ENCODE peak calls at places on chromosomes 6 and 20, in six cellular contexts. One of them, this sample, is unnamed.

GRCh38 chr6:147740326-147740725 is 231.8 kb downstream of the SAMD5 start:
- DNase-seq in endodermal cell: no peak
- DNase-seq in right lobe of liver: no peak
- DNase-seq in HepG2: no peak
- DNase-seq in kidney: no peak
- DNase-seq in AG10803: no peak
- DNase-seq in this sample: no peak

GRCh38 chr20:17169575-17170136 is 57.2 kb upstream of the PCSK2 start:
- DNase-seq in endodermal cell: peak; percentile 28
- DNase-seq in right lobe of liver: no peak
- DNase-seq in HepG2: peak; percentile 25
- DNase-seq in kidney: no peak
- DNase-seq in AG10803: no peak
- DNase-seq in this sample: no peak

GRCh38 chr6:104969785-104970581 is 13.1 kb downstream of the LIN28B start:
- DNase-seq in endodermal cell: no peak
- DNase-seq in right lobe of liver: no peak
- DNase-seq in HepG2: peak; percentile 60
- DNase-seq in kidney: no peak
- DNase-seq in AG10803: no peak
- DNase-seq in this sample: no peak

GRCh38 chr6:167907837-167908681 is 81.3 kb downstream of the AFDN start:
- DNase-seq in endodermal cell: no peak
- DNase-seq in right lobe of liver: no peak
- DNase-seq in HepG2: peak; percentile 51
- DNase-seq in kidney: no peak
- DNase-seq in AG10803: peak; percentile 24
- DNase-seq in this sample: no peak

GRCh38 chr6:6700421-6700820 is 111.9 kb downstream of the LY86 start:
- DNase-seq in endodermal cell: no peak
- DNase-seq in right lobe of liver: no peak
- DNase-seq in HepG2: no peak
- DNase-seq in kidney: no peak
- DNase-seq in AG10803: no peak
- DNase-seq in this sample: no peak

GRCh38 chr20:34300809-34301586 is 2.2 kb downstream of the AHCY start:
- DNase-seq in endodermal cell: peak; percentile 60
- DNase-seq in right lobe of liver: no peak
- DNase-seq in HepG2: peak; percentile 90
- DNase-seq in kidney: no peak
- DNase-seq in AG10803: no peak
- DNase-seq in this sample: peak; percentile 37

GRCh38 chr6:39901670-39902069 is 32.6 kb downstream of the MOCS1 start:
- DNase-seq in endodermal cell: no peak
- DNase-seq in right lobe of liver: peak; percentile 93
- DNase-seq in HepG2: no peak
- DNase-seq in kidney: peak; percentile 77
- DNase-seq in AG10803: no peak
- DNase-seq in this sample: no peak

GRCh38 chr6:132763269-132763668 is 5.6 kb upstream of the VNN2 start:
- DNase-seq in endodermal cell: peak; percentile 45
- DNase-seq in right lobe of liver: no peak
- DNase-seq in HepG2: no peak
- DNase-seq in kidney: no peak
- DNase-seq in AG10803: no peak
- DNase-seq in this sample: no peak

GRCh38 chr20:52747736-52748135 is 224.4 kb upstream of the TSHZ2 start:
- DNase-seq in endodermal cell: peak; percentile 53
- DNase-seq in right lobe of liver: no peak
- DNase-seq in HepG2: peak; percentile 37
- DNase-seq in kidney: no peak
- DNase-seq in AG10803: peak; percentile 14
- DNase-seq in this sample: no peak

GRCh38 chr20:11965602-11966001 is 47.9 kb downstream of the BTBD3 start:
- DNase-seq in endodermal cell: no peak
- DNase-seq in right lobe of liver: no peak
- DNase-seq in HepG2: no peak
- DNase-seq in kidney: no peak
- DNase-seq in AG10803: peak; percentile 6
- DNase-seq in this sample: no peak

GRCh38 chr6:149696904-149697303 is 21.0 kb downstream of the LATS1 start:
- DNase-seq in endodermal cell: no peak
- DNase-seq in right lobe of liver: no peak
- DNase-seq in HepG2: no peak
- DNase-seq in kidney: no peak
- DNase-seq in AG10803: peak; percentile 44
- DNase-seq in this sample: peak; percentile 24

GRCh38 chr6:125363360-125364121 is 61.8 kb upstream of the HDDC2 start:
- DNase-seq in endodermal cell: peak; percentile 92
- DNase-seq in right lobe of liver: peak; percentile 59
- DNase-seq in HepG2: peak; percentile 10
- DNase-seq in kidney: peak; percentile 73
- DNase-seq in AG10803: peak; percentile 3
- DNase-seq in this sample: no peak

GRCh38 chr6:26743157-26743821 is 83.7 kb upstream of the ZNF322 start:
- DNase-seq in endodermal cell: peak; percentile 88
- DNase-seq in right lobe of liver: no peak
- DNase-seq in HepG2: no peak
- DNase-seq in kidney: peak; percentile 16
- DNase-seq in AG10803: peak; percentile 73
- DNase-seq in this sample: peak; percentile 86

GRCh38 chr20:41617059-41617921 is 887 bp downstream of the CHD6 start:
- DNase-seq in endodermal cell: peak; percentile 69
- DNase-seq in right lobe of liver: peak; percentile 65
- DNase-seq in HepG2: peak; percentile 45
- DNase-seq in kidney: peak; percentile 76
- DNase-seq in AG10803: peak; percentile 47
- DNase-seq in this sample: peak; percentile 26

GRCh38 chr6:73491371-73491770 is 29.5 kb downstream of the EEF1A1 start:
- DNase-seq in endodermal cell: no peak
- DNase-seq in right lobe of liver: no peak
- DNase-seq in HepG2: no peak
- DNase-seq in kidney: no peak
- DNase-seq in AG10803: no peak
- DNase-seq in this sample: no peak

GRCh38 chr6:129662406-129662766 is 47.6 kb downstream of the ARHGAP18 start:
- DNase-seq in endodermal cell: no peak
- DNase-seq in right lobe of liver: no peak
- DNase-seq in HepG2: no peak
- DNase-seq in kidney: no peak
- DNase-seq in AG10803: no peak
- DNase-seq in this sample: no peak

GRCh38 chr6:142015011-142015410 is 117.7 kb upstream of the GJE1 start:
- DNase-seq in endodermal cell: peak; percentile 84
- DNase-seq in right lobe of liver: no peak
- DNase-seq in HepG2: no peak
- DNase-seq in kidney: no peak
- DNase-seq in AG10803: no peak
- DNase-seq in this sample: no peak

GRCh38 chr20:58043122-58043865 is 185.2 kb downstream of the ANKRD60 start:
- DNase-seq in endodermal cell: no peak
- DNase-seq in right lobe of liver: no peak
- DNase-seq in HepG2: no peak
- DNase-seq in kidney: no peak
- DNase-seq in AG10803: no peak
- DNase-seq in this sample: no peak

GRCh38 chr6:90186637-90187361 is 109.8 kb downstream of the BACH2 start:
- DNase-seq in endodermal cell: no peak
- DNase-seq in right lobe of liver: no peak
- DNase-seq in HepG2: no peak
- DNase-seq in kidney: no peak
- DNase-seq in AG10803: no peak
- DNase-seq in this sample: no peak

GRCh38 chr6:35050291-35050987 is 90.7 kb downstream of the TCP11 start:
- DNase-seq in endodermal cell: no peak
- DNase-seq in right lobe of liver: no peak
- DNase-seq in HepG2: no peak
- DNase-seq in kidney: no peak
- DNase-seq in AG10803: no peak
- DNase-seq in this sample: no peak

GRCh38 chr6:160799801-160800200 is 97.8 kb downstream of the PLG start:
- DNase-seq in endodermal cell: no peak
- DNase-seq in right lobe of liver: no peak
- DNase-seq in HepG2: no peak
- DNase-seq in kidney: no peak
- DNase-seq in AG10803: no peak
- DNase-seq in this sample: no peak

GRCh38 chr20:14928083-14928482 is 590.7 kb upstream of the FLRT3 start:
- DNase-seq in endodermal cell: no peak
- DNase-seq in right lobe of liver: no peak
- DNase-seq in HepG2: no peak
- DNase-seq in kidney: no peak
- DNase-seq in AG10803: no peak
- DNase-seq in this sample: no peak

GRCh38 chr6:138004423-138005287 is 102.6 kb downstream of the PERP start:
- DNase-seq in endodermal cell: no peak
- DNase-seq in right lobe of liver: no peak
- DNase-seq in HepG2: peak; percentile 35
- DNase-seq in kidney: no peak
- DNase-seq in AG10803: peak; percentile 23
- DNase-seq in this sample: peak; percentile 53
- TF ChIP-seq CTCF in endodermal cell: peak; percentile 75
- TF ChIP-seq CTCF in right lobe of liver: peak; percentile 49
- TF ChIP-seq CTCF in HepG2: peak; percentile 70
- TF ChIP-seq CTCF in kidney: no peak
- TF ChIP-seq CTCF in AG10803: peak; percentile 49
- TF ChIP-seq CTCF in this sample: peak; percentile 33

GRCh38 chr20:30168025-30168799 is 1089.3 kb upstream of the DEFB115 start:
- DNase-seq in endodermal cell: no peak
- DNase-seq in right lobe of liver: peak; percentile 39
- DNase-seq in HepG2: no peak
- DNase-seq in kidney: peak; percentile 66
- DNase-seq in AG10803: no peak
- DNase-seq in this sample: no peak

GRCh38 chr20:30167540-30167939 is 1089.9 kb upstream of the DEFB115 start:
- DNase-seq in endodermal cell: no peak
- DNase-seq in right lobe of liver: peak; percentile 27
- DNase-seq in HepG2: no peak
- DNase-seq in kidney: no peak
- DNase-seq in AG10803: no peak
- DNase-seq in this sample: no peak

DNA sequence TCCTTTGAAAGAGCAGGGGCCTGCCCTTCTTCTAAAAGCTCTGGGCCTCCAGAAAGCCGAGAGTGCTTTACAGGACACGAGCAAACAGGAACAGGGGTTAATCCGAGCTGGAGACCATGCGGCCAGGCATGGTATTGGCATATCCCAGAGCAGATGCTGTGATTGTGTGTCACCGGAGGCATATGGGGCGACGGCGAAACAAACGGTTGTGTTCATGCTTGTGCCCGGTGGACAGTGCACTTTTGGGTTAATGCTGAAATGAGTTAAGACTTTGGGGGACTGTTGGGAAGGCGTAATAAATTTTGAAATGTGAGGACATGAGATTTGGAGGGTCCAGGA is 1088.7 kb upstream of the DEFB115 start:
- DNase-seq in endodermal cell: no peak
- DNase-seq in right lobe of liver: peak; percentile 39
- DNase-seq in HepG2: no peak
- DNase-seq in kidney: no peak
- DNase-seq in AG10803: no peak
- DNase-seq in this sample: no peak
- H3K4me3 ChIP-seq in endodermal cell: no peak overlapping the region
- H3K4me3 ChIP-seq in right lobe of liver: no peak overlapping the region
- H3K4me3 ChIP-seq in HepG2: no peak overlapping the region
- H3K4me3 ChIP-seq in kidney: no peak overlapping the region
- H3K4me3 ChIP-seq in AG10803: no peak overlapping the region
- H3K4me3 ChIP-seq in this sample: no peak overlapping the region

GRCh38 chr6:44530209-44530909 is 142.9 kb downstream of the CDC5L start:
- DNase-seq in endodermal cell: peak; percentile 44
- DNase-seq in right lobe of liver: no peak
- DNase-seq in HepG2: no peak
- DNase-seq in kidney: no peak
- DNase-seq in AG10803: no peak
- DNase-seq in this sample: no peak

GRCh38 chr6:44528716-44529115 is 141.2 kb downstream of the CDC5L start:
- DNase-seq in endodermal cell: peak; percentile 31
- DNase-seq in right lobe of liver: no peak
- DNase-seq in HepG2: no peak
- DNase-seq in kidney: no peak
- DNase-seq in AG10803: no peak
- DNase-seq in this sample: no peak

GRCh38 chr6:44527961-44528644 is 140.6 kb downstream of the CDC5L start:
- DNase-seq in endodermal cell: peak; percentile 50
- DNase-seq in right lobe of liver: no peak
- DNase-seq in HepG2: no peak
- DNase-seq in kidney: no peak
- DNase-seq in AG10803: no peak
- DNase-seq in this sample: no peak

GRCh38 chr6:44530910-44531234 is 143.4 kb downstream of the CDC5L start:
- DNase-seq in endodermal cell: peak; percentile 42
- DNase-seq in right lobe of liver: no peak
- DNase-seq in HepG2: no peak
- DNase-seq in kidney: no peak
- DNase-seq in AG10803: no peak
- DNase-seq in this sample: no peak

GRCh38 chr6:44529506-44529905 is 142.0 kb downstream of the CDC5L start:
- DNase-seq in endodermal cell: peak; percentile 27
- DNase-seq in right lobe of liver: no peak
- DNase-seq in HepG2: no peak
- DNase-seq in kidney: no peak
- DNase-seq in AG10803: no peak
- DNase-seq in this sample: no peak
- TF ChIP-seq CTCF in endodermal cell: no peak
- TF ChIP-seq CTCF in right lobe of liver: no peak
- TF ChIP-seq CTCF in HepG2: no peak
- TF ChIP-seq CTCF in kidney: no peak
- TF ChIP-seq CTCF in AG10803: no peak
- TF ChIP-seq CTCF in this sample: no peak

GRCh38 chr6:49565261-49565660 is 14.8 kb downstream of the C6orf141 start:
- DNase-seq in endodermal cell: no peak
- DNase-seq in right lobe of liver: no peak
- DNase-seq in HepG2: no peak
- DNase-seq in kidney: no peak
- DNase-seq in AG10803: no peak
- DNase-seq in this sample: no peak

GRCh38 chr6:49565855-49566254 is 15.4 kb downstream of the C6orf141 start:
- DNase-seq in endodermal cell: no peak
- DNase-seq in right lobe of liver: no peak
- DNase-seq in HepG2: peak; percentile 46
- DNase-seq in kidney: no peak
- DNase-seq in AG10803: no peak
- DNase-seq in this sample: no peak

DNA sequence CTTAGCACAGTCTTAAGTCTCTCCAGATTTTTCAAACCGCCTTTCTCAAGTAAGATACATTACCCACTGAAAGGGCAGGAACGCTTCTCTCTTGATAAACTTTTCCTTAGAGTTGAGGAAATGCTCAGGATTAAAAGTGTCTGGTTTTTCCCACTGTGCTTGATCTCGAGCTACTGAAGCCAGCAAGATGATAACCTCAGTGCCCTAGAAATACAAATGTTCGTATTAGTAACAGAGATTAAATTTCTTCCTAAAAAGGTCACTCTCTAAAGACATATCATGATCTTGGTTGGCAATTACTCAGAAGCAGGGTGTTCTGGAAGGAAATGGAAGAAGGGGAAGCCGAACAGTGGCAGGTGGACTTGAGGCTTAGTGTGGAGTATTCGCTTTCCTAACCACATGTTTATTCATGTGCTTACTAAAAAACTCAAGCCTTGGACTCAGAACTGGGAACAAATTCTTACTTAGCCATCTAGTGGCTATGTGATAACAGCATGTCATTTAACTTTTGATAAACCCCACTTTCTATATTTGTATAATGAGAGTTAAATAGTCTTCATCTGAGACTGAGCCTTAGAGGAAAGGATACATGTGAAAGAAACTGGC is 20.1 kb downstream of the C6orf141 start:
- DNase-seq in endodermal cell: no peak
- DNase-seq in right lobe of liver: no peak
- DNase-seq in HepG2: peak; percentile 37
- DNase-seq in kidney: no peak
- DNase-seq in AG10803: no peak
- DNase-seq in this sample: peak; percentile 13
- H3K4me3 ChIP-seq in endodermal cell: no peak overlapping the region
- H3K4me3 ChIP-seq in right lobe of liver: no peak overlapping the region
- H3K4me3 ChIP-seq in HepG2: no peak overlapping the region
- H3K4me3 ChIP-seq in kidney: no peak overlapping the region
- H3K4me3 ChIP-seq in AG10803: no peak overlapping the region
- H3K4me3 ChIP-seq in this sample: no peak overlapping the region